ENCODE peak calls at places on chromosomes 13 and 19, in seven cellular contexts. D is left lung, G is heart right ventricle, I is SK-N-SH, W is Peyer's patch, P is tibial artery, S is tibial nerve. T is an unnamed sample.

GRCh38 chr19:42206871-42207755 is 10.4 kb downstream of the DEDD2 start:
- DNase-seq in S (no peak), I (no peak), W (no peak), G (no peak), D (no peak), P (no peak), T (peak; percentile 36)

GRCh38 chr19:39110263-39110967 is 15.2 kb upstream of the PAK4 start:
- DNase-seq in I (peak; percentile 80), P (peak; percentile 41), W (peak; percentile 72), S (peak; percentile 33), D (peak; percentile 58), G (peak; percentile 51), T (peak; percentile 61)

GRCh38 chr13:19088416-19088815 is 93.2 kb downstream of the TUBA3C start:
- DNase-seq in G (no peak), W (no peak), P (no peak), I (no peak), D (no peak), S (no peak), T (no peak)

GRCh38 chr19:811007-811434 is 10.7 kb downstream of the PLPPR3 start:
- DNase-seq in P (no peak), I (no peak), S (no peak), D (no peak), W (no peak), G (no peak), T (no peak)

GRCh38 chr13:99351772-99352171 is 44.6 kb upstream of the GPR183 start:
- DNase-seq in S (no peak), W (no peak), P (no peak), G (no peak), I (no peak), D (no peak), T (peak; percentile 43)

GRCh38 chr19:16860996-16861395 is 27.8 kb upstream of the F2RL3 start:
- DNase-seq in S (no peak), G (no peak), D (no peak), W (no peak), P (no peak), I (no peak), T (no peak)

GRCh38 chr13:102972191-102972590 is 94.0 kb downstream of the SLC10A2 start:
- DNase-seq in S (no peak), I (no peak), W (no peak), G (no peak), P (no peak), D (no peak), T (no peak)

GRCh38 chr13:46490129-46490528 is 62.8 kb upstream of the LRCH1 start:
- DNase-seq in S (no peak), D (no peak), I (peak; percentile 30), G (no peak), P (no peak), W (no peak), T (no peak)

GRCh38 chr13:35887028-35887666 is 244.0 kb downstream of the DCLK1 start:
- DNase-seq in S (no peak), W (no peak), G (no peak), P (no peak), I (no peak), D (no peak), T (no peak)

GRCh38 chr13:33380487-33381079 is 95.0 kb upstream of the STARD13 start:
- DNase-seq in G (no peak), P (no peak), D (no peak), W (no peak), S (no peak), I (no peak), T (no peak)

GRCh38 chr13:91087276-91087675 is 260.2 kb upstream of the MIR17HG start:
- DNase-seq in S (no peak), I (no peak), D (no peak), P (no peak), G (no peak), W (no peak), T (no peak)

GRCh38 chr19:9912551-9913236 is 23.6 kb downstream of the OLFM2 start:
- DNase-seq in G (no peak), I (peak; percentile 21), S (no peak), P (no peak), D (no peak), W (no peak), T (no peak)

GRCh38 chr13:62357887-62358645 is 942.4 kb upstream of the PCDH20 start:
- DNase-seq in S (no peak), G (no peak), P (no peak), D (no peak), I (no peak), W (no peak), T (peak; percentile 7)

GRCh38 chr19:41430907-41431306 is 3.7 kb upstream of the B3GNT8 start:
- DNase-seq in W (no peak), I (no peak), P (no peak), S (no peak), G (no peak), D (no peak), T (no peak)

GRCh38 chr19:35753634-35754364 is 3.0 kb downstream of the HSPB6 start:
- DNase-seq in P (no peak), G (no peak), S (no peak), W (no peak), D (no peak), I (no peak), T (no peak)
- H3K27ac ChIP-seq in P (peak overlapping the region; percentile 93), G (peak overlapping the region; percentile 99), S (peak overlapping the region; percentile 98), W (no peak overlapping the region), D (no peak overlapping the region), I (no peak overlapping the region), T (peak overlapping the region; percentile 90)

DNA sequence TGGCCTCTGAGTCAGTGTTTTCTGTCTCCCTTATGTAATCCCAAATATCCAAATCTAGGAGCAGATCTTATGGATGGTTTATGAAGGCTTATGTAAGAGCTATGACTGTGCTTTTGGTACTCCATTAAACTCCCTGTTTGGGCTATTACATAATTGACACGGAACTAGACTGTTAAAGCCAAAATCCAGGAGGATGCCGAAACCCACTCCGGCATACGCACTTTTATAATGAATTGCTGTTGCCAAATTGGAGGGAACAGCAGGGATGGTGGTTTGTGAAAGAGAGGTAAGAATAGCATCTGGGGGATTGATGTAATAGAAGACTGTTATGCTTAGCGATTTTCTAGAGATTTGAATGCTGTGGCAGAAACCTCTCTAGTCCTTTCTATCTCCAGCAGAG is 2.0 kb downstream of the MTUS2 start:
- DNase-seq in W (no peak), G (no peak), D (no peak), P (no peak), S (no peak), I (no peak), T (no peak)
- H3K4me3 ChIP-seq in W (no peak overlapping the region), G (no peak overlapping the region), D (no peak overlapping the region), P (no peak overlapping the region), S (no peak overlapping the region), I (no peak overlapping the region), T (no peak overlapping the region)

DNA sequence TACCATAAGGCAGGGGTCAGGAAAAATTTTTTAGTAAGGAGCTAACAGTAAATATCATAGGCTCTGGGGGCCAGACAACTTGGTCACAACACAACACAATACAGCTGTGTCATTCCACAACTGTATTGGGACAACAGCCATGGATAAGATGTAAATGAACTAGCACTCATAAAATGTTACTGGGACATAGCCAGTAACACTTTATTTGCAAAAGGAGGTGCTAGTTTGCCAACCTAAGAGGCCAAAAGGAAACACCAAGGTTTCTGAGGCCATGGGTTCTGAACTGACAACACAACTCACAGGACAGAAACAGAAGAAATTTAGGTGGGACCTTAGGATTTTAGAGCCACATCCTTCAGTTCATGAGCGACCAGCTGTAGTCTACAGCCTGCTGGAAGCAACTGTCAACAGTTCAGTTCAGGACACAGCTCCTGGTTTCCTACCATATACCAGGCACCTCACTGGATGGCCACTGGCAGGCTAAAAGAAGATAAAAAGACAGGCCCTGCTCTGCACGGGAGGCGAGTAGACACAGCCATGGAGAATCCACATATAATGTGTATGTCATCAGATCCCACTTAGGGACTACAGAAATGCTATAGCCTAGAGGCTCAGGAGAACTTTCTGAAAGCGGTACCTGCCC is 23.9 kb downstream of the DZIP1 start:
- DNase-seq in W (no peak), P (no peak), G (no peak), S (no peak), I (no peak), D (no peak), T (no peak)
- H3K36me3 ChIP-seq in W (no peaks in the 10 kb centered on the region), P (peaks cover 21% of the 10 kb centered on the region), G (no peaks in the 10 kb centered on the region), S (peaks cover 57% of the 10 kb centered on the region), I (peaks cover 77% of the 10 kb centered on the region), D (no peaks in the 10 kb centered on the region), T (no peaks in the 10 kb centered on the region)

GRCh38 chr19:45863840-45864628 is at the start of gene FOXA3:
- DNase-seq in S (no peak), D (peak; percentile 47), G (peak; percentile 43), W (peak; percentile 89), P (no peak), I (peak; percentile 87), T (peak; percentile 80)
- H3K27ac ChIP-seq in S (no peak within 1 kb of the TSS), D (no peak within 1 kb of the TSS), G (no peak within 1 kb of the TSS), W (peak within 1 kb of the TSS; percentile 83), P (no peak within 1 kb of the TSS), I (no peak within 1 kb of the TSS), T (peak within 1 kb of the TSS; percentile 22)

DNA sequence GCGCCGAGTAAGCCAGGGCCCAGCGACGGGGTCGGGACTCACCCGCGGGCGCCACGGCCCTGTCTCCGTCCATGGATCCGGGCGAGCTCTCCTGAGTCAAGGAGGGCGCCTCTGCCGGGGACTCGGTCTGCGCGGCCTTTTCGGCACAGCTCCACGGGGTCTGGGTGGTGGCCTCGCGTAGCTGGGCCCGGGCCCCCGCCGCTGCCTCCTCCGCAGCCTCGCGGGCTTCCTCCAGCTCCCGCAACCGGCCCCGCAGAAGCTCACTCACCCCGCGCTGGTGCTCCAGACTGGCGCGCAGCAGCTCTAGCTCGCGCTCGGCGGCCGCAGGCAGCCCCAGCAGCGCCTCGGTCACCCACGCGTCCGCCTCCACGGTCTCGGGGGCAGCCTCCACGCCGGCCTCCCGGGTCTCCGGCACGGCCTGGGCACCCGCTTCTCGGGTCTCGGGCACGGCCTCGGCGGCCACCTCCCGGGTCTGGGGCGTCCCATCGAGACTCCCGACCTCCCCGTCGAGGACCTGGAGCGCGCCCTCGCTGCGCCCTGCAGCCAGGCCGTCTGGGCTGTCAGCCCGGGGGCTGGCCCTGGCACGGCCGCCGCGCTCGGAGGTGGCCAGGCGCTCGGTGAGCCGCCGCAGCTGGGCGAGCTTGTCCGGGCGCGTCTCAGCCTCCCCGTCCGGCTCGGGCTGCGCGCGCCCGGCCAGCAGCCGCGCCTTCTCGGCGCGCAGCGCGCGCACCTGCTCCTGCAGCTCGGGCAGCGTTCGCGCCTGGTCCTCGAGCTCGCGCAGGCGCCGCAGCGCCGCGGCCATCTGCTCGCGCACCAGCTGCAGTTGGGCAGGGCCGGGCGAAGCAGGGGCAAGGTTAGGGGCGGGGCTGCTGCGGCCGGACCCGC is 8.4 kb downstream of the KANK3 start:
- DNase-seq in P (no peak), W (peak; percentile 71), S (no peak), D (peak; percentile 57), G (peak; percentile 52), I (peak; percentile 86), T (peak; percentile 67)
- H3K4me3 ChIP-seq in P (peak overlapping the region; percentile 45), W (peak overlapping the region; percentile 43), S (peak overlapping the region; percentile 10), D (no peak overlapping the region), G (peak overlapping the region; percentile 41), I (peak overlapping the region; percentile 39), T (peak overlapping the region; percentile 54)